ENCODE peak calls at places on chromosomes 16 and 17, in five cellular contexts. One of them, this sample, is unnamed.

GRCh38 chr16:695355-696089 is 5.3 kb upstream of the WDR24 start:
- DNase-seq in HepG2: no peak
- DNase-seq in transverse colon: peak; percentile 91
- DNase-seq in IMR-90: no peak
- DNase-seq in AG04450: no peak
- DNase-seq in this sample: no peak

GRCh38 chr17:74833501-74834361 is 26.0 kb downstream of the GRIN2C start:
- DNase-seq in transverse colon: peak; percentile 23
- DNase-seq in HepG2: no peak
- DNase-seq in AG04450: no peak
- DNase-seq in IMR-90: peak; percentile 52
- DNase-seq in this sample: no peak

GRCh38 chr17:21353326-21354010 is 22.7 kb upstream of the KCNJ12 start:
- DNase-seq in transverse colon: no peak
- DNase-seq in AG04450: no peak
- DNase-seq in HepG2: no peak
- DNase-seq in IMR-90: no peak
- DNase-seq in this sample: no peak

GRCh38 chr17:82901836-82902235 is 62.0 kb upstream of the ZNF750 start:
- DNase-seq in AG04450: no peak
- DNase-seq in transverse colon: no peak
- DNase-seq in IMR-90: no peak
- DNase-seq in HepG2: no peak
- DNase-seq in this sample: no peak

GRCh38 chr17:76879254-76879653 is 11.1 kb downstream of the MGAT5B start:
- DNase-seq in AG04450: no peak
- DNase-seq in HepG2: no peak
- DNase-seq in transverse colon: no peak
- DNase-seq in IMR-90: no peak
- DNase-seq in this sample: no peak

GRCh38 chr17:45168991-45169752 is 7.5 kb downstream of the HEXIM2 start:
- DNase-seq in HepG2: no peak
- DNase-seq in IMR-90: no peak
- DNase-seq in transverse colon: no peak
- DNase-seq in AG04450: no peak
- DNase-seq in this sample: no peak

GRCh38 chr17:37546242-37546641 is 56.6 kb downstream of the DUSP14 start:
- DNase-seq in AG04450: no peak
- DNase-seq in HepG2: no peak
- DNase-seq in transverse colon: no peak
- DNase-seq in IMR-90: no peak
- DNase-seq in this sample: no peak

GRCh38 chr17:9098242-9098641 is 76.9 kb downstream of the NTN1 start:
- DNase-seq in HepG2: no peak
- DNase-seq in IMR-90: no peak
- DNase-seq in transverse colon: no peak
- DNase-seq in AG04450: no peak
- DNase-seq in this sample: no peak

GRCh38 chr17:74949455-74950115 is 13.9 kb downstream of the OTOP3 start:
- DNase-seq in IMR-90: no peak
- DNase-seq in AG04450: no peak
- DNase-seq in HepG2: no peak
- DNase-seq in transverse colon: no peak
- DNase-seq in this sample: no peak

GRCh38 chr16:55411231-55411630 is 67.8 kb upstream of the MMP2 start:
- DNase-seq in HepG2: no peak
- DNase-seq in IMR-90: peak; percentile 5
- DNase-seq in AG04450: no peak
- DNase-seq in transverse colon: no peak
- DNase-seq in this sample: no peak

GRCh38 chr16:46812781-46813555 is 18.0 kb downstream of the C16orf87 start:
- DNase-seq in HepG2: no peak
- DNase-seq in transverse colon: no peak
- DNase-seq in AG04450: no peak
- DNase-seq in IMR-90: no peak
- DNase-seq in this sample: no peak

GRCh38 chr17:5785867-5786509 is 201.7 kb upstream of the NLRP1 start:
- DNase-seq in IMR-90: peak; percentile 91
- DNase-seq in transverse colon: no peak
- DNase-seq in AG04450: peak; percentile 51
- DNase-seq in HepG2: no peak
- DNase-seq in this sample: no peak

GRCh38 chr17:17871913-17872312 is 35.1 kb upstream of the SREBF1 start:
- DNase-seq in IMR-90: no peak
- DNase-seq in transverse colon: no peak
- DNase-seq in AG04450: no peak
- DNase-seq in HepG2: no peak
- DNase-seq in this sample: no peak

GRCh38 chr17:64655704-64656103 is 6.4 kb downstream of the SMURF2 start:
- DNase-seq in transverse colon: no peak
- DNase-seq in AG04450: no peak
- DNase-seq in HepG2: no peak
- DNase-seq in IMR-90: no peak
- DNase-seq in this sample: no peak

GRCh38 chr16:11084484-11085024 is 140.2 kb downstream of the CLEC16A start:
- DNase-seq in AG04450: no peak
- DNase-seq in IMR-90: peak; percentile 97
- DNase-seq in transverse colon: no peak
- DNase-seq in HepG2: peak; percentile 23
- DNase-seq in this sample: no peak

GRCh38 chr16:86095131-86095752 is 196.3 kb downstream of the IRF8 start:
- DNase-seq in transverse colon: no peak
- DNase-seq in HepG2: no peak
- DNase-seq in AG04450: no peak
- DNase-seq in IMR-90: no peak
- DNase-seq in this sample: no peak

GRCh38 chr16:23286131-23286532 is 16.0 kb upstream of the SCNN1B start:
- DNase-seq in transverse colon: no peak
- DNase-seq in AG04450: no peak
- DNase-seq in IMR-90: peak; percentile 59
- DNase-seq in HepG2: no peak
- DNase-seq in this sample: no peak

GRCh38 chr17:65914784-65915342 is 277.1 kb downstream of the CEP112 start:
- DNase-seq in HepG2: no peak
- DNase-seq in AG04450: no peak
- DNase-seq in transverse colon: no peak
- DNase-seq in IMR-90: no peak
- DNase-seq in this sample: no peak

GRCh38 chr17:27245230-27245696 is 48.7 kb upstream of the WSB1 start:
- DNase-seq in transverse colon: peak; percentile 85
- DNase-seq in IMR-90: peak; percentile 89
- DNase-seq in HepG2: peak; percentile 80
- DNase-seq in AG04450: peak; percentile 82
- DNase-seq in this sample: peak; percentile 90

GRCh38 chr16:23388786-23389185 is 64.2 kb downstream of the COG7 start:
- DNase-seq in transverse colon: no peak
- DNase-seq in IMR-90: no peak
- DNase-seq in HepG2: no peak
- DNase-seq in AG04450: no peak
- DNase-seq in this sample: no peak

GRCh38 chr16:80804451-80805383 is at the start of gene CDYL2:
- DNase-seq in IMR-90: peak; percentile 2
- DNase-seq in AG04450: no peak
- DNase-seq in HepG2: no peak
- DNase-seq in transverse colon: peak; percentile 61
- DNase-seq in this sample: peak; percentile 82

GRCh38 chr16:11972128-11972527 is 4.4 kb upstream of the SNX29 start:
- DNase-seq in AG04450: no peak
- DNase-seq in HepG2: peak; percentile 72
- DNase-seq in IMR-90: no peak
- DNase-seq in transverse colon: no peak
- DNase-seq in this sample: no peak

GRCh38 chr17:323721-324139 is 28.9 kb downstream of the RPH3AL start:
- DNase-seq in IMR-90: no peak
- DNase-seq in AG04450: no peak
- DNase-seq in HepG2: no peak
- DNase-seq in transverse colon: no peak
- DNase-seq in this sample: no peak
- H3K27ac ChIP-seq in IMR-90: no peak overlapping the region
- H3K27ac ChIP-seq in AG04450: no peak overlapping the region
- H3K27ac ChIP-seq in HepG2: no peak overlapping the region
- H3K27ac ChIP-seq in transverse colon: no peak overlapping the region
- H3K27ac ChIP-seq in this sample: no peak overlapping the region

GRCh38 chr16:15808071-15808470 is 48.8 kb downstream of the MYH11 start:
- DNase-seq in transverse colon: no peak
- DNase-seq in HepG2: no peak
- DNase-seq in AG04450: no peak
- DNase-seq in IMR-90: no peak
- DNase-seq in this sample: no peak
- H3K27ac ChIP-seq in transverse colon: peak overlapping the region; percentile 61
- H3K27ac ChIP-seq in HepG2: no peak overlapping the region
- H3K27ac ChIP-seq in AG04450: no peak overlapping the region
- H3K27ac ChIP-seq in IMR-90: peak overlapping the region; percentile 21
- H3K27ac ChIP-seq in this sample: no peak overlapping the region

GRCh38 chr16:67749436-67750078 is 30.4 kb upstream of the GFOD2 start:
- DNase-seq in transverse colon: no peak
- DNase-seq in IMR-90: no peak
- DNase-seq in HepG2: no peak
- DNase-seq in AG04450: no peak
- DNase-seq in this sample: no peak
- H3K27ac ChIP-seq in transverse colon: no peak overlapping the region
- H3K27ac ChIP-seq in IMR-90: no peak overlapping the region
- H3K27ac ChIP-seq in HepG2: no peak overlapping the region
- H3K27ac ChIP-seq in AG04450: no peak overlapping the region
- H3K27ac ChIP-seq in this sample: no peak overlapping the region

GRCh38 chr16:87536795-87537142 is 43.9 kb upstream of the ZCCHC14 start:
- DNase-seq in AG04450: no peak
- DNase-seq in transverse colon: no peak
- DNase-seq in IMR-90: no peak
- DNase-seq in HepG2: no peak
- DNase-seq in this sample: no peak
- H3K27ac ChIP-seq in AG04450: no peak overlapping the region
- H3K27ac ChIP-seq in transverse colon: no peak overlapping the region
- H3K27ac ChIP-seq in IMR-90: no peak overlapping the region
- H3K27ac ChIP-seq in HepG2: peak overlapping the region; percentile 78
- H3K27ac ChIP-seq in this sample: no peak overlapping the region

DNA sequence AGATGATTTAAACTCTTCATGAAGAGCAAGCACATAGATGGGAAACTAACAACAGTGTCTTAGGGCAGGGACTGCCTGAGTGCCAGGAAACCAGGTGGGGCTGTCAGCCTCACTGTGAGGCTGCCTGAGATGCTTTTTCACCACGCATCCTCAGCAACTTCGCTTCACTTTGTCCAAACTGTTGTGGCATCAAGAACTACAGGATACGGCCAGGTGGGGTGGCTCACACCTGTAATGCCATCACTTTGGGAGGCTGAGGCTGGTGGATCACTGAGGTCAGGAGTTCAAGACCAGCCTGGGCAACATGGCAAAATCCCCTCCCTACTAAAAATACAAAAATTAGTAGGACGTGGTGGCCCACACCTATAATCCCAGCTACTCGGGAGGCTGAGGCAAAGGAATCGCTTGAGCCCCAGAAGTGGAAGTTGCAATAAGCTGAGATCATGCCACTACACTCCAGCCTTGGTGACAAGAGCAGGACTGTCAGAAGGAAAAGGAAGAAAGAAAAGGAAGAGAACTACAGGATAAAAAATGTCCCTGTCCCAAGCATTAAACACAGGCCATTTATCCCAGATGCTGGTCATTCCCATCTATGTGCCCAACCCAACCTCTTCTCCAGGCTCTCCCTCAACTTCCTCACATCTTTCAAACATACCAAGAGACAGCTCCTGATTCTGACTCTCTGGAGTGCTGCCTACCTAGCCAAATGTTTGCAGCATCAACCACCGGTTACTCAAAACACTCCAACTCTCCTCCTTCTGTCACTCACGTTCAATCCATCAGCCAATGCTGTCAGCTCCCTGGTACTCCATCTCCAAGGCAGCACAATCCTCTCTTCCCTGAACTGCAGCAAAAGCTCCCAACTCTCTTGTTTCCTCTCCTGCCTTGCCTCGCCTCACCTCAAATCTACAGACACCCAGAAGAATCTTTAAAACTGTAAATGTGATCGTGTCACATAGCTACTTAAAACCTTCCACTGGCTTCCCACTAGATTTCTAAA is 1.6 kb downstream of the EIF4A3 start:
- DNase-seq in transverse colon: no peak
- DNase-seq in AG04450: no peak
- DNase-seq in HepG2: no peak
- DNase-seq in IMR-90: peak; percentile 5
- DNase-seq in this sample: no peak
- H3K27ac ChIP-seq in transverse colon: peak overlapping the region; percentile 99
- H3K27ac ChIP-seq in AG04450: no peak overlapping the region
- H3K27ac ChIP-seq in HepG2: no peak overlapping the region
- H3K27ac ChIP-seq in IMR-90: peak overlapping the region; percentile 10
- H3K27ac ChIP-seq in this sample: no peak overlapping the region

This sample was measured in hepatocyte.